ENCODE peak calls at places on chromosome 20, in ten cellular contexts. H, A, B, F, R, M, G, Z, L and I are unnamed samples.

GRCh38 chr20:46350201-46350985 is 42.1 kb upstream of the CDH22 start:
- DNase-seq in Z (peak; percentile 84), B (peak; percentile 63), F (no peak), A (peak; percentile 92), R (peak; percentile 88), M (peak; percentile 48), G (no peak), L (no peak), H (no peak), I (peak; percentile 45)

GRCh38 chr20:17226410-17227198 is at the start of gene PCSK2:
- DNase-seq in G (peak; percentile 14), Z (no peak), B (no peak), R (no peak), A (peak; percentile 42), F (no peak), L (peak; percentile 23), M (no peak), H (no peak), I (no peak)

GRCh38 chr20:38270869-38271608 is 10.5 kb upstream of the KIAA1755 start:
- DNase-seq in Z (no peak), M (no peak), B (peak; percentile 85), R (peak; percentile 92), A (peak; percentile 98), L (no peak), G (no peak), F (no peak), H (no peak), I (peak; percentile 92)

GRCh38 chr20:58855506-58856314 is 3.2 kb downstream of the GNAS start:
- DNase-seq in H (no peak), M (no peak), G (no peak), L (no peak), A (no peak), Z (no peak), B (no peak), F (no peak), R (no peak), I (no peak)

GRCh38 chr20:46087161-46087560 is 2.6 kb downstream of the NCOA5 start:
- DNase-seq in F (no peak), G (peak; percentile 18), R (no peak), L (no peak), A (peak; percentile 38), H (no peak), M (no peak), Z (no peak), B (no peak), I (no peak)

GRCh38 chr20:12575352-12576095 is 433.2 kb upstream of the SPTLC3 start:
- DNase-seq in A (no peak), M (no peak), G (peak; percentile 50), Z (no peak), L (peak; percentile 40), F (no peak), R (no peak), H (no peak), B (no peak), I (no peak)

GRCh38 chr20:57460781-57461465 is 64.0 kb downstream of the CTCFL start:
- DNase-seq in G (no peak), Z (no peak), M (no peak), A (no peak), R (no peak), F (no peak), B (no peak), H (no peak), L (no peak), I (no peak)

GRCh38 chr20:62269871-62270270 is 31.6 kb downstream of the OSBPL2 start:
- DNase-seq in B (no peak), R (no peak), L (no peak), G (no peak), H (no peak), A (no peak), M (no peak), Z (no peak), F (no peak), I (no peak)

GRCh38 chr20:17519606-17520285 is 11.4 kb downstream of the BFSP1 start:
- DNase-seq in A (no peak), L (no peak), M (no peak), H (no peak), G (no peak), B (no peak), Z (no peak), R (no peak), F (no peak), I (no peak)

GRCh38 chr20:63380346-63380870 is 19.3 kb upstream of the CHRNA4 start:
- DNase-seq in R (no peak), H (no peak), G (no peak), M (no peak), F (no peak), Z (no peak), A (no peak), B (no peak), L (no peak), I (no peak)

GRCh38 chr20:57807418-57808265 is 97.8 kb upstream of the PMEPA1 start:
- DNase-seq in Z (no peak), R (no peak), H (no peak), M (no peak), B (no peak), A (no peak), F (no peak), L (no peak), G (no peak), I (no peak)

GRCh38 chr20:35359335-35359997 is 52.3 kb downstream of the UQCC1 start:
- DNase-seq in B (no peak), G (no peak), L (no peak), A (no peak), Z (no peak), M (no peak), F (no peak), H (no peak), R (no peak), I (no peak)

GRCh38 chr20:41483553-41483930 is 116.9 kb upstream of the EMILIN3 start:
- DNase-seq in M (no peak), Z (no peak), H (no peak), L (no peak), A (peak; percentile 49), F (no peak), B (no peak), G (no peak), R (peak; percentile 73), I (no peak)

GRCh38 chr20:39829713-39830112 is 859.3 kb downstream of the MAFB start:
- DNase-seq in Z (peak; percentile 63), B (no peak), F (no peak), G (no peak), A (no peak), L (no peak), R (no peak), M (peak; percentile 36), H (no peak), I (no peak)

GRCh38 chr20:59158673-59159072 is 4.9 kb upstream of the ZNF831 start:
- DNase-seq in R (no peak), H (no peak), Z (no peak), F (no peak), M (no peak), B (no peak), A (no peak), L (no peak), G (no peak), I (no peak)

GRCh38 chr20:52084727-52085126 is 106.9 kb downstream of the ZFP64 start:
- DNase-seq in R (no peak), M (no peak), Z (no peak), F (no peak), L (no peak), G (no peak), H (no peak), A (no peak), B (no peak), I (no peak)

GRCh38 chr20:31809656-31810055 is 9.5 kb upstream of the MYLK2 start:
- DNase-seq in B (no peak), A (no peak), L (no peak), H (no peak), G (no peak), M (no peak), F (no peak), Z (no peak), R (no peak), I (no peak)

GRCh38 chr20:43515628-43516027 is 8.1 kb downstream of the L3MBTL1 start:
- DNase-seq in H (no peak), M (no peak), F (no peak), B (no peak), G (no peak), L (no peak), R (no peak), A (no peak), Z (no peak), I (no peak)

GRCh38 chr20:48793776-48794175 is 34.0 kb downstream of the PREX1 start:
- DNase-seq in M (no peak), G (no peak), F (no peak), H (no peak), L (no peak), Z (no peak), A (no peak), R (no peak), B (no peak), I (no peak)

GRCh38 chr20:23090147-23090546 is 4.0 kb upstream of the CD93 start:
- DNase-seq in A (no peak), L (no peak), F (no peak), B (no peak), Z (no peak), R (no peak), H (no peak), M (no peak), G (no peak), I (no peak)

GRCh38 chr20:58544891-58545290 is 29.7 kb upstream of the APCDD1L start:
- DNase-seq in G (no peak), A (no peak), F (no peak), Z (no peak), H (no peak), B (no peak), L (no peak), R (no peak), M (no peak), I (no peak)

GRCh38 chr20:59958626-59959025 is 403 bp downstream of the CDH26 start:
- DNase-seq in F (no peak), A (no peak), G (peak; percentile 49), B (no peak), M (no peak), H (no peak), Z (no peak), L (no peak), R (no peak), I (no peak)

GRCh38 chr20:35632539-35633115 is 17.0 kb downstream of the SPAG4 start:
- DNase-seq in F (no peak), G (no peak), Z (no peak), B (no peak), M (no peak), L (no peak), H (no peak), R (no peak), A (no peak), I (no peak)

GRCh38 chr20:61777773-61778484 is 287.8 kb downstream of the TAF4 start:
- DNase-seq in B (no peak), G (no peak), Z (no peak), L (no peak), F (no peak), R (no peak), A (no peak), M (no peak), H (no peak), I (no peak)